ENCODE peak calls at places on chromosomes 7 and 10, in five cellular contexts. One of them, this sample, is unnamed.

GRCh38 chr7:19982841-19983835 is 209.7 kb upstream of the TMEM196 start:
- DNase-seq in neuronal stem cell: peak
- DNase-seq in IMR-90: peak
- DNase-seq in mesendoderm: peak
- DNase-seq in H9: peak
- DNase-seq in this sample: peak

GRCh38 chr10:106931159-106931852 is 233.2 kb downstream of the SORCS1 start:
- DNase-seq in H9: no peak
- DNase-seq in IMR-90: no peak
- DNase-seq in neuronal stem cell: no peak
- DNase-seq in mesendoderm: no peak
- DNase-seq in this sample: no peak

GRCh38 chr7:16347461-16348192 is 73.7 kb downstream of the CRPPA start:
- DNase-seq in mesendoderm: peak
- DNase-seq in H9: no peak
- DNase-seq in neuronal stem cell: no peak
- DNase-seq in IMR-90: peak
- DNase-seq in this sample: peak

GRCh38 chr10:114458955-114459354 is 54.7 kb upstream of the AFAP1L2 start:
- DNase-seq in IMR-90: peak
- DNase-seq in neuronal stem cell: no peak
- DNase-seq in H9: peak
- DNase-seq in mesendoderm: peak
- DNase-seq in this sample: peak

GRCh38 chr10:127679642-127680255 is 57.2 kb upstream of the FOXI2 start:
- DNase-seq in H9: no peak
- DNase-seq in mesendoderm: peak
- DNase-seq in neuronal stem cell: no peak
- DNase-seq in IMR-90: no peak
- DNase-seq in this sample: no peak

GRCh38 chr10:48801026-48801425 is 116.4 kb downstream of the WDFY4 start:
- DNase-seq in H9: no peak
- DNase-seq in neuronal stem cell: no peak
- DNase-seq in mesendoderm: no peak
- DNase-seq in IMR-90: no peak
- DNase-seq in this sample: no peak

GRCh38 chr10:102133373-102134195 is 744 bp downstream of the PPRC1 start:
- DNase-seq in IMR-90: peak
- DNase-seq in mesendoderm: peak
- DNase-seq in H9: no peak
- DNase-seq in neuronal stem cell: peak
- DNase-seq in this sample: peak

GRCh38 chr10:61024801-61025201 is 80.8 kb upstream of the RHOBTB1 start:
- DNase-seq in H9: peak
- DNase-seq in neuronal stem cell: peak
- DNase-seq in IMR-90: peak
- DNase-seq in mesendoderm: peak
- DNase-seq in this sample: peak

GRCh38 chr7:1883031-1883761 is 213.1 kb downstream of the ELFN1 start:
- DNase-seq in IMR-90: peak
- DNase-seq in neuronal stem cell: no peak
- DNase-seq in H9: peak
- DNase-seq in mesendoderm: peak
- DNase-seq in this sample: peak

GRCh38 chr10:11927746-11928145 is 104.6 kb downstream of the PROSER2 start:
- DNase-seq in IMR-90: no peak
- DNase-seq in mesendoderm: no peak
- DNase-seq in H9: no peak
- DNase-seq in neuronal stem cell: no peak
- DNase-seq in this sample: no peak
- H3K9ac ChIP-seq in IMR-90: no peak
- H3K9ac ChIP-seq in mesendoderm: no peak
- H3K9ac ChIP-seq in H9: no peak
- H3K9ac ChIP-seq in neuronal stem cell: no peak
- H3K9ac ChIP-seq in this sample: no peak

DNA sequence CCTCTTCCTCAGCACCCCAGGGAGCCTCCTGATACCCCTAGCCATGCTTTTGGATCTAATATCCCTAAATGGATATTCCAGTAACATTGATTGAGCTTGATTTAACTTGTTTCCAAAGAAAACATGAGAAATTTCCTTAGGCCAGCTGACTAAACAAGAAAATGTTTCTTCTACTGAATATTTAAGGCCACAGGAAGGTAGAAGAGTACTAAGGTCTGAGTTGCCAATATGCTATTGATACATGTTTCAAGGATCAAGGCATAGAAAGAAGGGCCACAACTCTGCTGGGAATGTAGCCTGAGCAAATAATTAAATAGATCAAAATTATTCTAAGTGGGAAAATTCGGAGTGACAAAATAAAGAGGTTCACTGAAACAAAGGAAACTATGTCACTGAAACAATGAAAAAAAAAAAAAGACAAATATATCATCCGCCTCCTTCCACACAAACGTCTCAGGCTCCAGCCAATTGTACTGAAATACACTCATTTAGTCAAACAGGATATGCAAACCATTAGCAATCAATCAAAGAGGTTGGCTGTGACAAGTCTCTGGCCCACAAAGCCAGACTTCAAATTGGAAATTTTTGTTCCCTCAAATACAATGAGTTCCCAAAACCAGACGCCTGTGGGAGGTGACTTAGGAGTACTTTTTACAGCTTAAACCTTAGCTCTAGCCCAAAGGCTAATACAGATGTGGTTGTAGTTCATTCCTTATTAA is 396.2 kb downstream of the HTR7 start:
- DNase-seq in neuronal stem cell: no peak
- DNase-seq in H9: no peak
- DNase-seq in IMR-90: no peak
- DNase-seq in mesendoderm: peak
- DNase-seq in this sample: no peak
- H2BK5ac ChIP-seq in neuronal stem cell: no peak
- H2BK5ac ChIP-seq in H9: no peak
- H2BK5ac ChIP-seq in IMR-90: no peak
- H2BK5ac ChIP-seq in mesendoderm: no peak
- H2BK5ac ChIP-seq in this sample: no peak

GRCh38 chr10:79394631-79395030 is 47.4 kb downstream of the PPIF start:
- DNase-seq in neuronal stem cell: no peak
- DNase-seq in mesendoderm: no peak
- DNase-seq in H9: no peak
- DNase-seq in IMR-90: no peak
- DNase-seq in this sample: no peak
- H3K27ac ChIP-seq in neuronal stem cell: no peak
- H3K27ac ChIP-seq in mesendoderm: no peak
- H3K27ac ChIP-seq in H9: no peak
- H3K27ac ChIP-seq in IMR-90: no peak
- H3K27ac ChIP-seq in this sample: no peak

DNA sequence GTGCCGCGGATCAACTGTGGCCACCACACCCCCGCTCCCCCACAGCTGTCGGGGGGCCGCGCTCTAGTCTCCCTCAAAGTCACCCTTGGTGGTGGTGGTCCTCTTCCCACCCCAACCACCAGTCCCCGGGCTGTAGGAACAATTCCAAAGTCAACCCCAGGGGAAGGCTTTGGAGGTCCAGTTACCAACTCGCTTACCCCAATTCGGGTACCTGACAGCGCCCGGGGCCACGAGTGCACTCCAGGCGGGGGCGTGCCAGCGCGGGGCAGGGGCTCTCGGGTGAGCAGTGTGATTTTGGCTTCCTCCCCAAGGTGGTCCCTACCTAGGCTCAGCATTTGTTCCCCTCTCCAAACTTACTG is 584 bp upstream of the ZMIZ1 start:
- DNase-seq in mesendoderm: no peak
- DNase-seq in IMR-90: no peak
- DNase-seq in neuronal stem cell: peak
- DNase-seq in H9: no peak
- DNase-seq in this sample: no peak
- H3K9ac ChIP-seq in mesendoderm: peak
- H3K9ac ChIP-seq in IMR-90: peak
- H3K9ac ChIP-seq in neuronal stem cell: peak
- H3K9ac ChIP-seq in H9: no peak
- H3K9ac ChIP-seq in this sample: peak

GRCh38 chr7:80182630-80183276 is 48.1 kb downstream of the GNAI1 start:
- DNase-seq in neuronal stem cell: no peak
- DNase-seq in H9: no peak
- DNase-seq in mesendoderm: peak
- DNase-seq in IMR-90: peak
- DNase-seq in this sample: peak

GRCh38 chr7:80183900-80184685 is 49.5 kb downstream of the GNAI1 start:
- DNase-seq in mesendoderm: peak
- DNase-seq in neuronal stem cell: no peak
- DNase-seq in IMR-90: no peak
- DNase-seq in H9: no peak
- DNase-seq in this sample: no peak

GRCh38 chr7:80185571-80185970 is 50.9 kb downstream of the GNAI1 start:
- DNase-seq in H9: no peak
- DNase-seq in neuronal stem cell: no peak
- DNase-seq in IMR-90: no peak
- DNase-seq in mesendoderm: no peak
- DNase-seq in this sample: peak

GRCh38 chr7:80186721-80187120 is 52.1 kb downstream of the GNAI1 start:
- DNase-seq in H9: no peak
- DNase-seq in mesendoderm: no peak
- DNase-seq in IMR-90: no peak
- DNase-seq in neuronal stem cell: no peak
- DNase-seq in this sample: no peak

DNA sequence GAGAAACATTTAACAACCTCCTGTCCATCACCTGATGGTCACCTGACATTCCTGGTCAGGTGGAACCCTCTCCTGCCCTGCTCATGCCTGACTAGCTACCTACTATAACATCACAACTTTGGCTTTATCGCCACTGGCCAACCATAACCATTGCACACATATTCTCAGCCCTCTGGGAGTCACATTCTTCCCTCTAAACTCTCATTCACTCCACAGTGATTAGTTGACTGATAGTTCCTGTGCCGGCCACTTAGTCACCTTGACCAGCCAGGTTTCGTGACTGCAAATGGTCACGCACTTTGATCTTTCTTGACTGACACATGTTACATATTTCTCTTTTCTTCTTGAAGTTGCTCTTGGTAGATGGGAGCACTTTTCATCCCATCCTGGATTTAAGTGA is 50.1 kb downstream of the GNAI1 start:
- DNase-seq in neuronal stem cell: no peak
- DNase-seq in IMR-90: no peak
- DNase-seq in H9: no peak
- DNase-seq in mesendoderm: peak
- DNase-seq in this sample: no peak
- H2BK5ac ChIP-seq in neuronal stem cell: no peak
- H2BK5ac ChIP-seq in IMR-90: no peak
- H2BK5ac ChIP-seq in H9: no peak
- H2BK5ac ChIP-seq in mesendoderm: no peak
- H2BK5ac ChIP-seq in this sample: no peak

GRCh38 chr10:97539523-97540200 is 32.9 kb upstream of the ANKRD2 start:
- DNase-seq in IMR-90: peak
- DNase-seq in neuronal stem cell: no peak
- DNase-seq in H9: peak
- DNase-seq in mesendoderm: peak
- DNase-seq in this sample: peak
- H3K27ac ChIP-seq in IMR-90: peak
- H3K27ac ChIP-seq in neuronal stem cell: peak
- H3K27ac ChIP-seq in H9: no peak
- H3K27ac ChIP-seq in mesendoderm: no peak
- H3K27ac ChIP-seq in this sample: peak

GRCh38 chr10:36170943-36171501 is 528.9 kb upstream of the FZD8 start:
- DNase-seq in neuronal stem cell: no peak
- DNase-seq in H9: no peak
- DNase-seq in IMR-90: no peak
- DNase-seq in mesendoderm: no peak
- DNase-seq in this sample: no peak

GRCh38 chr10:36172574-36172973 is 530.5 kb upstream of the FZD8 start:
- DNase-seq in H9: no peak
- DNase-seq in mesendoderm: no peak
- DNase-seq in IMR-90: peak
- DNase-seq in neuronal stem cell: no peak
- DNase-seq in this sample: peak

GRCh38 chr10:36173364-36173763 is 531.3 kb upstream of the FZD8 start:
- DNase-seq in mesendoderm: no peak
- DNase-seq in IMR-90: no peak
- DNase-seq in neuronal stem cell: no peak
- DNase-seq in H9: no peak
- DNase-seq in this sample: no peak

GRCh38 chr10:36171546-36171945 is 529.5 kb upstream of the FZD8 start:
- DNase-seq in neuronal stem cell: no peak
- DNase-seq in IMR-90: no peak
- DNase-seq in mesendoderm: peak
- DNase-seq in H9: no peak
- DNase-seq in this sample: peak

DNA sequence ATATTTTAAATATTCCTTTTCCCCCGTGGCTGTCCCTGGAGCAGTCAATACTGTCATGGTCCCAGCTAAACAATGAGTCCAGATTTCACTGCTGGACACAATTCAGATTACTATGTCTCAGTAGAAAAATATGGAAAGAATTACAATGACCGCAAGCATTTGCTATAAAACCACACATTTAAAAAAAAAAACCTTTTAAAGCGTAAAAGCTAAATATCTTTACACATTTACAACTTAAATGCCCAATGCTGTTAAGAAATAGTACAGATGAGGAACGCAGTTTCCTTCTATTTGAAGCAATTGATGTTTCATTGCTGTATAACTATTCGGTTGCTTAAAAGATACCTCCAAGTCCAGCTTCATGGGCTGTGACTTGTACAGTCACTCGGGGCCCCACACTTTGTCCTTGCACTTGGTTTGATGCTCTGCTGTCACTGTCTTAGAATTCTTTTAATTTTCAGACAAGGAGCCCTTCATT is 530.0 kb upstream of the FZD8 start:
- DNase-seq in neuronal stem cell: no peak
- DNase-seq in H9: no peak
- DNase-seq in mesendoderm: no peak
- DNase-seq in IMR-90: peak
- DNase-seq in this sample: peak
- H3K9ac ChIP-seq in neuronal stem cell: no peak
- H3K9ac ChIP-seq in H9: no peak
- H3K9ac ChIP-seq in mesendoderm: no peak
- H3K9ac ChIP-seq in IMR-90: peak
- H3K9ac ChIP-seq in this sample: peak

GRCh38 chr7:111927383-111928019 is 278.7 kb downstream of the DOCK4 start:
- DNase-seq in mesendoderm: no peak
- DNase-seq in IMR-90: no peak
- DNase-seq in H9: no peak
- DNase-seq in neuronal stem cell: no peak
- DNase-seq in this sample: no peak
- H2BK5ac ChIP-seq in mesendoderm: no peak
- H2BK5ac ChIP-seq in IMR-90: no peak
- H2BK5ac ChIP-seq in H9: no peak
- H2BK5ac ChIP-seq in neuronal stem cell: no peak
- H2BK5ac ChIP-seq in this sample: no peak